ENCODE peak calls at places on chromosomes 16 and 17, in nine cellular contexts. One of them, this sample, is unnamed.

GRCh38 chr17:29369831-29370735 is 20.1 kb upstream of the TAOK1 start:
- DNase-seq in amygdala: no peak
- DNase-seq in neural crest cell: peak; percentile 51
- DNase-seq in occipital lobe: peak; percentile 11
- DNase-seq in nucleus accumbens: no peak
- DNase-seq in RPMI7951: peak; percentile 75
- DNase-seq in endothelial cell: peak; percentile 67
- DNase-seq in astrocyte of the spinal cord: peak; percentile 90
- DNase-seq in amniotic stem cell: peak; percentile 80
- DNase-seq in this sample: peak; percentile 55

GRCh38 chr16:28181557-28181914 is 30.2 kb downstream of the XPO6 start:
- DNase-seq in amygdala: no peak
- DNase-seq in neural crest cell: no peak
- DNase-seq in occipital lobe: no peak
- DNase-seq in nucleus accumbens: no peak
- DNase-seq in RPMI7951: peak; percentile 94
- DNase-seq in endothelial cell: no peak
- DNase-seq in astrocyte of the spinal cord: peak; percentile 92
- DNase-seq in amniotic stem cell: peak; percentile 76
- DNase-seq in this sample: no peak

GRCh38 chr16:86823895-86824671 is 245.7 kb downstream of the FOXL1 start:
- DNase-seq in amygdala: no peak
- DNase-seq in neural crest cell: no peak
- DNase-seq in occipital lobe: no peak
- DNase-seq in nucleus accumbens: no peak
- DNase-seq in RPMI7951: peak; percentile 90
- DNase-seq in endothelial cell: no peak
- DNase-seq in astrocyte of the spinal cord: peak; percentile 98
- DNase-seq in amniotic stem cell: no peak
- DNase-seq in this sample: no peak

GRCh38 chr16:66551362-66551761 is 1.0 kb upstream of the CKLF start:
- DNase-seq in amygdala: no peak
- DNase-seq in neural crest cell: peak; percentile 22
- DNase-seq in occipital lobe: no peak
- DNase-seq in nucleus accumbens: no peak
- DNase-seq in RPMI7951: peak; percentile 48
- DNase-seq in endothelial cell: peak; percentile 37
- DNase-seq in astrocyte of the spinal cord: no peak
- DNase-seq in amniotic stem cell: no peak
- DNase-seq in this sample: no peak

GRCh38 chr16:67480833-67481560 is at the start of gene ATP6V0D1:
- DNase-seq in amygdala: peak; percentile 92
- DNase-seq in neural crest cell: peak; percentile 98
- DNase-seq in occipital lobe: peak; percentile 95
- DNase-seq in nucleus accumbens: peak; percentile 86
- DNase-seq in RPMI7951: peak; percentile 94
- DNase-seq in endothelial cell: peak; percentile 100
- DNase-seq in astrocyte of the spinal cord: peak; percentile 99
- DNase-seq in amniotic stem cell: peak; percentile 85
- DNase-seq in this sample: peak; percentile 99

GRCh38 chr16:57146735-57147134 is 39.1 kb downstream of the PSME3IP1 start:
- DNase-seq in amygdala: no peak
- DNase-seq in neural crest cell: no peak
- DNase-seq in occipital lobe: no peak
- DNase-seq in nucleus accumbens: no peak
- DNase-seq in RPMI7951: peak; percentile 19
- DNase-seq in endothelial cell: peak; percentile 46
- DNase-seq in astrocyte of the spinal cord: no peak
- DNase-seq in amniotic stem cell: no peak
- DNase-seq in this sample: peak; percentile 82

GRCh38 chr17:73586153-73586906 is 57.9 kb downstream of the SDK2 start:
- DNase-seq in amygdala: no peak
- DNase-seq in neural crest cell: no peak
- DNase-seq in occipital lobe: no peak
- DNase-seq in nucleus accumbens: no peak
- DNase-seq in RPMI7951: peak; percentile 76
- DNase-seq in endothelial cell: no peak
- DNase-seq in astrocyte of the spinal cord: no peak
- DNase-seq in amniotic stem cell: no peak
- DNase-seq in this sample: no peak

GRCh38 chr16:23182206-23182674 is 305 bp upstream of the SCNN1G start:
- DNase-seq in amygdala: no peak
- DNase-seq in neural crest cell: peak; percentile 69
- DNase-seq in occipital lobe: peak; percentile 16
- DNase-seq in nucleus accumbens: no peak
- DNase-seq in RPMI7951: peak; percentile 37
- DNase-seq in endothelial cell: peak; percentile 86
- DNase-seq in astrocyte of the spinal cord: peak; percentile 41
- DNase-seq in amniotic stem cell: peak; percentile 2
- DNase-seq in this sample: peak; percentile 52

This sample was measured in posterior cingulate gyrus.